ENCODE peak calls at places on chromosome 1, in four cellular contexts. One of them, this sample, is unnamed.

GRCh38 chr1:58992643-58993042 is 208.8 kb upstream of the JUN start:
- DNase-seq in CD8-positive, alpha-beta memory T cell: no peak
- DNase-seq in heart right ventricle: no peak
- DNase-seq in colonic mucosa: no peak
- DNase-seq in this sample: no peak

GRCh38 chr1:234989019-234989418 is 139.6 kb downstream of the TOMM20 start:
- DNase-seq in CD8-positive, alpha-beta memory T cell: no peak
- DNase-seq in heart right ventricle: no peak
- DNase-seq in colonic mucosa: no peak
- DNase-seq in this sample: no peak

GRCh38 chr1:212254853-212255363 is 30.3 kb upstream of the PPP2R5A start:
- DNase-seq in CD8-positive, alpha-beta memory T cell: no peak
- DNase-seq in heart right ventricle: no peak
- DNase-seq in colonic mucosa: no peak
- DNase-seq in this sample: no peak

GRCh38 chr1:47898156-47898825 is 98.9 kb downstream of the TRABD2B start:
- DNase-seq in CD8-positive, alpha-beta memory T cell: no peak
- DNase-seq in heart right ventricle: no peak
- DNase-seq in colonic mucosa: no peak
- DNase-seq in this sample: no peak

GRCh38 chr1:190138266-190138665 is 339.4 kb downstream of the BRINP3 start:
- DNase-seq in CD8-positive, alpha-beta memory T cell: no peak
- DNase-seq in heart right ventricle: no peak
- DNase-seq in colonic mucosa: no peak
- DNase-seq in this sample: no peak

GRCh38 chr1:115492880-115493279 is 148.9 kb upstream of the VANGL1 start:
- DNase-seq in CD8-positive, alpha-beta memory T cell: no peak
- DNase-seq in heart right ventricle: no peak
- DNase-seq in colonic mucosa: no peak
- DNase-seq in this sample: no peak

GRCh38 chr1:7679873-7680790 is 91.0 kb upstream of the VAMP3 start:
- DNase-seq in CD8-positive, alpha-beta memory T cell: no peak
- DNase-seq in heart right ventricle: peak; percentile 49
- DNase-seq in colonic mucosa: peak; percentile 58
- DNase-seq in this sample: peak; percentile 51

GRCh38 chr1:61052393-61053280 is 29.7 kb upstream of the NFIA start:
- DNase-seq in CD8-positive, alpha-beta memory T cell: no peak
- DNase-seq in heart right ventricle: no peak
- DNase-seq in colonic mucosa: no peak
- DNase-seq in this sample: no peak

GRCh38 chr1:6301526-6301925 is 40.6 kb upstream of the GPR153 start:
- DNase-seq in CD8-positive, alpha-beta memory T cell: no peak
- DNase-seq in heart right ventricle: no peak
- DNase-seq in colonic mucosa: no peak
- DNase-seq in this sample: no peak

GRCh38 chr1:45260244-45260643 is 53.8 kb upstream of the ZSWIM5 start:
- DNase-seq in CD8-positive, alpha-beta memory T cell: no peak
- DNase-seq in heart right ventricle: no peak
- DNase-seq in colonic mucosa: no peak
- DNase-seq in this sample: no peak

GRCh38 chr1:62438163-62438562 is 1.3 kb downstream of the USP1 start:
- DNase-seq in CD8-positive, alpha-beta memory T cell: no peak
- DNase-seq in heart right ventricle: no peak
- DNase-seq in colonic mucosa: no peak
- DNase-seq in this sample: no peak

GRCh38 chr1:234971586-234972297 is 156.9 kb downstream of the TOMM20 start:
- DNase-seq in CD8-positive, alpha-beta memory T cell: no peak
- DNase-seq in heart right ventricle: no peak
- DNase-seq in colonic mucosa: peak; percentile 17
- DNase-seq in this sample: no peak

GRCh38 chr1:151166506-151166956 is 587 bp downstream of the SCNM1 start:
- DNase-seq in CD8-positive, alpha-beta memory T cell: no peak
- DNase-seq in heart right ventricle: no peak
- DNase-seq in colonic mucosa: no peak
- DNase-seq in this sample: no peak

GRCh38 chr1:226682841-226683800 is 56.0 kb downstream of the ITPKB start:
- DNase-seq in CD8-positive, alpha-beta memory T cell: peak; percentile 70
- DNase-seq in heart right ventricle: no peak
- DNase-seq in colonic mucosa: no peak
- DNase-seq in this sample: no peak

GRCh38 chr1:30866594-30866993 is 42.0 kb downstream of the SDC3 start:
- DNase-seq in CD8-positive, alpha-beta memory T cell: no peak
- DNase-seq in heart right ventricle: no peak
- DNase-seq in colonic mucosa: no peak
- DNase-seq in this sample: no peak

GRCh38 chr1:236608930-236609726 is 4.8 kb upstream of the HEATR1 start:
- DNase-seq in CD8-positive, alpha-beta memory T cell: no peak
- DNase-seq in heart right ventricle: peak; percentile 71
- DNase-seq in colonic mucosa: peak; percentile 48
- DNase-seq in this sample: peak; percentile 60

GRCh38 chr1:28909198-28909597 is 5.2 kb upstream of the EPB41 start:
- DNase-seq in CD8-positive, alpha-beta memory T cell: no peak
- DNase-seq in heart right ventricle: no peak
- DNase-seq in colonic mucosa: no peak
- DNase-seq in this sample: no peak

GRCh38 chr1:162028726-162029125 is 5.1 kb upstream of the OLFML2B start:
- DNase-seq in CD8-positive, alpha-beta memory T cell: no peak
- DNase-seq in heart right ventricle: no peak
- DNase-seq in colonic mucosa: no peak
- DNase-seq in this sample: no peak

GRCh38 chr1:6103111-6103853 is 57.6 kb downstream of the KCNAB2 start:
- DNase-seq in CD8-positive, alpha-beta memory T cell: peak; percentile 44
- DNase-seq in heart right ventricle: no peak
- DNase-seq in colonic mucosa: no peak
- DNase-seq in this sample: peak; percentile 16

GRCh38 chr1:212440419-212440818 is 7.7 kb downstream of the NENF start:
- DNase-seq in CD8-positive, alpha-beta memory T cell: no peak
- DNase-seq in heart right ventricle: no peak
- DNase-seq in colonic mucosa: no peak
- DNase-seq in this sample: no peak

GRCh38 chr1:16017461-16018303 is at the start of gene HSPB7:
- DNase-seq in CD8-positive, alpha-beta memory T cell: no peak
- DNase-seq in heart right ventricle: peak; percentile 90
- DNase-seq in colonic mucosa: peak; percentile 50
- DNase-seq in this sample: peak; percentile 91

GRCh38 chr1:22343456-22344426 is 107.9 kb upstream of the ZBTB40 start:
- DNase-seq in CD8-positive, alpha-beta memory T cell: no peak
- DNase-seq in heart right ventricle: no peak
- DNase-seq in colonic mucosa: no peak
- DNase-seq in this sample: no peak

GRCh38 chr1:61169634-61170033 is 87.3 kb downstream of the NFIA start:
- DNase-seq in CD8-positive, alpha-beta memory T cell: no peak
- DNase-seq in heart right ventricle: no peak
- DNase-seq in colonic mucosa: no peak
- DNase-seq in this sample: no peak

GRCh38 chr1:62229468-62229867 is 34.8 kb downstream of the L1TD1 start:
- DNase-seq in CD8-positive, alpha-beta memory T cell: no peak
- DNase-seq in heart right ventricle: no peak
- DNase-seq in colonic mucosa: no peak
- DNase-seq in this sample: no peak

GRCh38 chr1:102897537-102897936 is 210.8 kb downstream of the COL11A1 start:
- DNase-seq in CD8-positive, alpha-beta memory T cell: no peak
- DNase-seq in heart right ventricle: no peak
- DNase-seq in colonic mucosa: no peak
- DNase-seq in this sample: no peak

GRCh38 chr1:206506405-206506802 is 927 bp upstream of the RASSF5 start:
- DNase-seq in CD8-positive, alpha-beta memory T cell: no peak
- DNase-seq in heart right ventricle: no peak
- DNase-seq in colonic mucosa: no peak
- DNase-seq in this sample: no peak

GRCh38 chr1:230090194-230090711 is 23.2 kb downstream of the GALNT2 start:
- DNase-seq in CD8-positive, alpha-beta memory T cell: no peak
- DNase-seq in heart right ventricle: no peak
- DNase-seq in colonic mucosa: no peak
- DNase-seq in this sample: no peak

GRCh38 chr1:245516178-245516829 is 361.5 kb downstream of the KIF26B start:
- DNase-seq in CD8-positive, alpha-beta memory T cell: no peak
- DNase-seq in heart right ventricle: no peak
- DNase-seq in colonic mucosa: no peak
- DNase-seq in this sample: no peak

GRCh38 chr1:235617808-235618207 is 31.8 kb downstream of the GNG4 start:
- DNase-seq in CD8-positive, alpha-beta memory T cell: no peak
- DNase-seq in heart right ventricle: no peak
- DNase-seq in colonic mucosa: no peak
- DNase-seq in this sample: no peak

GRCh38 chr1:96865731-96866684 is 144.4 kb downstream of the PTBP2 start:
- DNase-seq in CD8-positive, alpha-beta memory T cell: no peak
- DNase-seq in heart right ventricle: peak; percentile 5
- DNase-seq in colonic mucosa: no peak
- DNase-seq in this sample: no peak

GRCh38 chr1:10338047-10338446 is 60.8 kb upstream of the PGD start:
- DNase-seq in CD8-positive, alpha-beta memory T cell: peak; percentile 50
- DNase-seq in heart right ventricle: peak; percentile 47
- DNase-seq in colonic mucosa: peak; percentile 38
- DNase-seq in this sample: peak; percentile 34

GRCh38 chr1:869499-870244 is 54.1 kb upstream of the SAMD11 start:
- DNase-seq in CD8-positive, alpha-beta memory T cell: peak; percentile 89
- DNase-seq in heart right ventricle: peak; percentile 52
- DNase-seq in colonic mucosa: peak; percentile 54
- DNase-seq in this sample: peak; percentile 80

GRCh38 chr1:159647616-159648015 is 60.0 kb downstream of the APCS start:
- DNase-seq in CD8-positive, alpha-beta memory T cell: no peak
- DNase-seq in heart right ventricle: no peak
- DNase-seq in colonic mucosa: no peak
- DNase-seq in this sample: no peak

GRCh38 chr1:221720545-221720944 is 21.3 kb downstream of the DUSP10 start:
- DNase-seq in CD8-positive, alpha-beta memory T cell: no peak
- DNase-seq in heart right ventricle: no peak
- DNase-seq in colonic mucosa: no peak
- DNase-seq in this sample: no peak

GRCh38 chr1:221719987-221720386 is 21.9 kb downstream of the DUSP10 start:
- DNase-seq in CD8-positive, alpha-beta memory T cell: no peak
- DNase-seq in heart right ventricle: no peak
- DNase-seq in colonic mucosa: no peak
- DNase-seq in this sample: no peak

GRCh38 chr1:221723018-221723917 is 18.6 kb downstream of the DUSP10 start:
- DNase-seq in CD8-positive, alpha-beta memory T cell: no peak
- DNase-seq in heart right ventricle: no peak
- DNase-seq in colonic mucosa: no peak
- DNase-seq in this sample: no peak

GRCh38 chr1:221723918-221724263 is 18.0 kb downstream of the DUSP10 start:
- DNase-seq in CD8-positive, alpha-beta memory T cell: no peak
- DNase-seq in heart right ventricle: no peak
- DNase-seq in colonic mucosa: no peak
- DNase-seq in this sample: no peak

DNA sequence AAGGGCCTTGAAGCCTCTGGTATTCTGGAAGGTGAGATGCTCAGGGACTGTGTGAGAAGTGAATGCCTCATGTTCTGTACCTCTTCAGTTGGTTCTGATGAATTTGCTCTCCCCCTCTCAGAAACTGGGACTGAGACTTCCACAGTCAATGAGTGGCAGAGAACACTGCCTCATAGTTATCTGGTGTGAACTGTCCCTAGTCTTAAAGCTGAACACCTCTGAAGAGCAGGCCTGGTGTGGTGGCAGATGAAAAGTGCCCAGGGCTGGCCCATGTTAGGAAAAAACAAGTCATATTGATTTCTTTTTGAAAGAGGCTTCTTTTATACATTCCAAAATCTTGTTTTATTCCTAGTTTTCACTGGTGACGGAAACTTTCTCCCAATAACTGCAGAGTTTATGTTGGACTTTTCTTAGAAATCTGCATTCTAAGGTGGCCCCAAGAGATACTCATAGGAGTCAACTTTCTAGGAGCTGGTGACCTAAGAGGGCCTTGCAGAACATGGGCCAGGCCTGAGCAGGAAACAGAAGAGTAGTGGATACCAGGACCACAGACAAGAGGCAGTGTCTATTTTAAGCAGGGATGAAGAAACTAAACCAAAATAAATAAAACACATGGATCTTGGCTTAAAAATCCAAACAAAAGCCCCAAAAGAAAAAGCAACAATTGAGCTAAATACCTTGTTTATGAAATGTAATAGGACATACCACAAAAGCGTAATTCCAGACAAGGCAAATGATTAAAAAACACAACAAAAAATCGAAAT is 19.5 kb downstream of the DUSP10 start:
- DNase-seq in CD8-positive, alpha-beta memory T cell: no peak
- DNase-seq in heart right ventricle: no peak
- DNase-seq in colonic mucosa: no peak
- DNase-seq in this sample: no peak
- H3K4me1 ChIP-seq in CD8-positive, alpha-beta memory T cell: peaks cover 21% of the 10 kb centered on the region
- H3K4me1 ChIP-seq in heart right ventricle: peaks cover 10% of the 10 kb centered on the region
- H3K4me1 ChIP-seq in colonic mucosa: no peaks in the 10 kb centered on the region
- H3K4me1 ChIP-seq in this sample: no peaks in the 10 kb centered on the region

DNA sequence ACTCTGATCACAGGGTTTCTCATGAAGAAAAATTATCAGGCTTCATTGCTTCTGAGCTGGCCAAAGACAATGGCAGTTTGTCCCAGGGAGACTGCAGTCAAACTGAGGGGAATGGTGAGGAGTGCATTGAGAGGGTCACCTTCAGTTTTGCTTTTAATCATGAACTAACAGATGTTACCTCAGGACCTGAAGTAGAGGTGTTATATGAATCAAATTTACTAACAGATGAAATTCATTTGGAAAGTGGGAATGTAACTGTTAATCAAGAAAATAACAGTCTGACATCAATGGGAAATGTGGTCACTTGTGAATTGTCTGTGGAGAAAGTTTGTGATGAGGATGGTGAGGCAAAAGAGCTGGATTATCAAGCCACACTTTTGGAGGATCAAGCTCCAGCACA is 79.4 kb upstream of the BMP8A start:
- DNase-seq in CD8-positive, alpha-beta memory T cell: no peak
- DNase-seq in heart right ventricle: no peak
- DNase-seq in colonic mucosa: no peak
- DNase-seq in this sample: no peak
- H3K4me1 ChIP-seq in CD8-positive, alpha-beta memory T cell: peaks cover 32% of the 10 kb centered on the region
- H3K4me1 ChIP-seq in heart right ventricle: peaks cover 73% of the 10 kb centered on the region
- H3K4me1 ChIP-seq in colonic mucosa: peaks cover 8% of the 10 kb centered on the region
- H3K4me1 ChIP-seq in this sample: peaks cover 66% of the 10 kb centered on the region

GRCh38 chr1:117616967-117617366 is 11.1 kb downstream of the TENT5C start:
- DNase-seq in CD8-positive, alpha-beta memory T cell: no peak
- DNase-seq in heart right ventricle: no peak
- DNase-seq in colonic mucosa: no peak
- DNase-seq in this sample: no peak
- H3K4me1 ChIP-seq in CD8-positive, alpha-beta memory T cell: peaks cover 47% of the 10 kb centered on the region
- H3K4me1 ChIP-seq in heart right ventricle: peaks cover 15% of the 10 kb centered on the region
- H3K4me1 ChIP-seq in colonic mucosa: peaks cover 23% of the 10 kb centered on the region
- H3K4me1 ChIP-seq in this sample: peaks cover 25% of the 10 kb centered on the region

DNA sequence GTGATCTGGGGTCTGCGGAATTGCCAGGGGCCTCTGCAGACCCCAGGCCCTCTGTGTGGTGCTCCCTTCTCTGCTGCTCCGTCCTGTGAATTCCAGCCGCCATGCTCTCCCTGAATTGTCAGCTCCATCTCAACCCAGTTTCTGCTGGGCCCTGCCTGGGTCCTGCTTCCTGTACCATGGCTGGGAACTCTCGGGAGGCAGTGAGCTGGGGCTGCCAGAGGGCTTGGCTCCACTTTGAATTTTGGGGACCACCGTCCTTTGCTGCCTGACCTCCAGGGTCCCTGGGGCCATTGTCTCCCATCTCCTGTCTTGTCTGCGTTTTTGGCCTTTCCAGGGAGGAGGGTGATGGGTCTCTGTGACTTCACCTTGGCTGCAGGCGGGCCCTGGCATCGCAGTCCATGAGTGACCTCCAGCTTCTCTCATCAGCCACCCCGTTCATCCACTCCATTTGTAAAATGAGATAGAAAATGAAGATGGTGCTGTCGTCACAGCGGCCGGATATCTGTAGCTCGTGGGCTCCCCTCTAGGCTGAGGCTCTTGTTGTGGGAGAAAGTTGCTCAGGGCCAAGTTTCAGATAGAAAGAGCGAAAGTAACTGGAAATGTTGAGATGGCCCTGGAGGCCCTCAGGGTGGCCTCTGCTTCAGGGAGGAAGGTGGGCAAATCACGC is 38.3 kb downstream of the SKI start:
- DNase-seq in CD8-positive, alpha-beta memory T cell: no peak
- DNase-seq in heart right ventricle: no peak
- DNase-seq in colonic mucosa: no peak
- DNase-seq in this sample: peak; percentile 45
- H3K4me1 ChIP-seq in CD8-positive, alpha-beta memory T cell: peaks cover 58% of the 10 kb centered on the region
- H3K4me1 ChIP-seq in heart right ventricle: peaks cover 61% of the 10 kb centered on the region
- H3K4me1 ChIP-seq in colonic mucosa: peaks cover 7% of the 10 kb centered on the region
- H3K4me1 ChIP-seq in this sample: peaks cover 50% of the 10 kb centered on the region

This sample was measured in heart left ventricle.